ENCODE peak calls at places on chromosomes 2 and 18, in ten cellular contexts. V is CD4-positive, CD25-positive, alpha-beta regulatory T cell; F is heart left ventricle; B is A549; M is tibial nerve; X is lung; R is AG04450; N is Panc1; Y is lower lobe of right lung; W is psoas muscle. A is an unnamed sample.
A peak's percentile ranks its signal among the peaks of the same experiment; 100 is the strongest.

GRCh38 chr2:148645925-148646559 is 1.5 kb downstream of the EPC2 start:
- DNase-seq in V (peak; percentile 92), X (peak; percentile 40), N (no peak), B (peak; percentile 86), Y (no peak), M (no peak), R (peak; percentile 67), F (peak; percentile 30), W (no peak), A (no peak)

GRCh38 chr2:55482186-55482945 is 37.2 kb upstream of the CFAP36 start:
- DNase-seq in R (no peak), N (peak; percentile 5), Y (no peak), M (no peak), W (no peak), V (no peak), F (no peak), B (peak; percentile 71), X (no peak), A (no peak)

GRCh38 chr18:41144444-41144843 is 810.6 kb upstream of the PIK3C3 start:
- DNase-seq in X (no peak), Y (no peak), V (no peak), R (no peak), B (no peak), W (no peak), F (no peak), N (no peak), M (no peak), A (no peak)

GRCh38 chr2:23843051-23843976 is 83.6 kb downstream of the ATAD2B start:
- DNase-seq in R (no peak), V (no peak), F (no peak), B (no peak), N (no peak), Y (no peak), X (no peak), M (no peak), W (no peak), A (no peak)

GRCh38 chr2:83461135-83461534 is 997.9 kb downstream of the SUCLG1 start:
- DNase-seq in B (no peak), V (no peak), F (no peak), M (no peak), Y (no peak), N (no peak), X (no peak), R (no peak), W (no peak), A (no peak)

GRCh38 chr2:121803503-121803902 is 48.1 kb downstream of the TSN start:
- DNase-seq in M (no peak), W (no peak), Y (no peak), F (no peak), V (no peak), X (no peak), B (no peak), N (no peak), R (no peak), A (no peak)

GRCh38 chr2:71513721-71514120 is 60.4 kb downstream of the DYSF start:
- DNase-seq in F (no peak), W (no peak), B (no peak), V (no peak), Y (no peak), X (no peak), M (no peak), N (no peak), R (no peak), A (no peak)

GRCh38 chr2:72148975-72149555 is 1.4 kb upstream of the CYP26B1 start:
- DNase-seq in R (no peak), Y (no peak), F (peak; percentile 56), M (peak; percentile 42), N (no peak), V (no peak), W (peak; percentile 51), X (peak; percentile 28), B (peak; percentile 62), A (no peak)

GRCh38 chr18:80034852-80035406 is 695 bp downstream of the RBFA start:
- DNase-seq in V (no peak), N (no peak), B (no peak), W (no peak), X (no peak), M (no peak), Y (no peak), F (no peak), R (no peak), A (no peak)

GRCh38 chr18:47345996-47346395 is 94.5 kb upstream of the SKOR2 start:
- DNase-seq in W (no peak), M (no peak), Y (no peak), R (no peak), X (no peak), N (no peak), B (no peak), V (no peak), F (no peak), A (no peak)

GRCh38 chr2:232325324-232326273 is 53.0 kb upstream of the ALPP start:
- DNase-seq in F (peak; percentile 49), V (peak; percentile 57), M (no peak), R (peak; percentile 7), W (peak; percentile 69), B (peak; percentile 39), Y (peak; percentile 75), N (no peak), X (peak; percentile 54), A (no peak)

GRCh38 chr2:235021752-235022151 is 69.9 kb downstream of the SH3BP4 start:
- DNase-seq in F (no peak), W (no peak), M (no peak), V (no peak), R (peak; percentile 47), N (peak; percentile 95), X (no peak), Y (no peak), B (peak; percentile 59), A (no peak)
- H3K27ac ChIP-seq in F (no peak overlapping the region), W (no peak overlapping the region), M (no peak overlapping the region), V (no peak overlapping the region), R (peak overlapping the region; percentile 68), N (peak overlapping the region; percentile 29), X (no peak overlapping the region), Y (no peak overlapping the region), B (peak overlapping the region; percentile 81), A (no peak overlapping the region)

DNA sequence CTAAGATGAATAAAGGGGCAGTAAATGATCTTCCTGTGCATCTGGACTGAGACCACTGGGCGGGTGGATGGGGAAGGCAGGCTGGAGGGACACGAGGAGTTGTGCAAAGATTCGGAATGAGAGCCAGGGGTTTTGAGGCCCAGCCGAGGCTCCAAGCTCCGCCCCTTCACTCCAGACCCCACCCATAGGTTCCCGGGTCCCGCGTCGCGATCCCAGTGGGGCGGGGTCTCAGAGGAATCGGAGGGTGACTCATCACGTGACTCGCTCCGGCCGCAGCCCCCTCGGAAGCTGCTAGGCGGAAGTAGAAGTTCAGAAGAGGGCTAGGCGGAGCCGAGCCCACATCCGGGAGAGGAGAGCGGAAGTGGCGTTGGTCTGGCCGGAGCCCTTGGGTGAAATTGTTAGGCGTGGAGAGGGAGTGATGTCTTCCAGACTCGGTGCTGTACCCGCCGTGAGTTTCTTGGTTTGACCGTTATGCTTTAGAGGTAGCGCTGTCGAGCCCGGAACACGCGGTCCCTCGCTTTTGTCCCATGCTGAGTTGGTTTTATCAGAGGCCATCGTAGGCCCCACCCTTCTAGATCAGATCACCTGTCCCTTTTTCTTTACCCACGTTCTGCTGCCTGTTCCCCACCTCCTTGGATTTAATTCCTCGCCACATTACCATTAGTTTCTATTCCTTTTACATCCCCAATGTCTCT is at the start of gene ZNF512:
- DNase-seq in R (peak; percentile 79), W (peak; percentile 91), M (peak; percentile 51), X (peak; percentile 92), B (peak; percentile 96), N (peak; percentile 7), V (peak; percentile 75), Y (peak; percentile 95), F (peak; percentile 88), A (peak; percentile 66)
- H3K9me3 ChIP-seq in R (no peaks in the 10 kb centered on the region), W (peaks cover 16% of the 10 kb centered on the region), M (no peaks in the 10 kb centered on the region), X (peaks cover 3% of the 10 kb centered on the region), B (peaks cover 39% of the 10 kb centered on the region), N (peaks cover 21% of the 10 kb centered on the region), V (no peaks in the 10 kb centered on the region), Y (no peaks in the 10 kb centered on the region), F (no peaks in the 10 kb centered on the region), A (no peaks in the 10 kb centered on the region)

GRCh38 chr2:38515155-38516074 is 87.3 kb downstream of the HNRNPLL start:
- DNase-seq in N (no peak), F (peak; percentile 62), B (no peak), R (no peak), Y (peak; percentile 77), W (peak; percentile 64), V (no peak), X (peak; percentile 84), M (no peak), A (no peak)

GRCh38 chr2:38512211-38512610 is 90.5 kb downstream of the HNRNPLL start:
- DNase-seq in F (no peak), W (no peak), B (no peak), Y (no peak), V (no peak), N (no peak), M (no peak), X (no peak), R (no peak), A (no peak)

GRCh38 chr2:38516122-38516521 is 86.6 kb downstream of the HNRNPLL start:
- DNase-seq in F (no peak), R (no peak), V (no peak), Y (no peak), B (no peak), W (no peak), M (no peak), N (no peak), X (no peak), A (no peak)

GRCh38 chr2:38517284-38517683 is 85.4 kb downstream of the HNRNPLL start:
- DNase-seq in N (no peak), R (no peak), X (no peak), V (no peak), F (no peak), B (no peak), W (no peak), M (no peak), Y (no peak), A (no peak)

DNA sequence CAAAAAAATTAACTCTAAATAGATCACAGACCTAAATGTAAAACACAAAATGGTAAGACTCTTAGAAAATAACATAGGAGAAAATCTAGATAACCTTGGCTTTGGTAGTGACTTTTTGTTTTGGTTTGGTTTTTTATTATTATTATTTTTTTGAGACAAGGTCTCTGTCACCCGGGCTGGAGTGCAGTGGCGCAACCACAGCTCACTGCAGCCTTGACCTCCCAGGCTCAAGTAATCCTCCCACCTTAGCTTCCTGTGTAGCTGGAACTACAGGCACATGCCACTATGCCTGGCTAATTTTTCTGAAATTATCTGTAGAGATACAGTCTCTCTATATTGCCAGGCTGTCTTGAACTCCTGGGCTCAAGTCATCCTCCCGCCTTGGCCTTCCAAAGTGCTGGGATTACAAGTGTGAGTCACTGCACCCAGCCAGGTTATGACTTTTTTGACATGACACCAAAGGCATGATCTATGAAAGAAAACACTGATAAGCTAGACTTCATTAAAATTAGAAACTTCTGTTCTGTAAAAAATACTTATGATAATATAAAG is 88.0 kb downstream of the HNRNPLL start:
- DNase-seq in B (no peak), R (no peak), X (no peak), M (no peak), V (no peak), W (no peak), Y (no peak), N (no peak), F (no peak), A (no peak)
- H3K27ac ChIP-seq in B (no peak overlapping the region), R (no peak overlapping the region), X (no peak overlapping the region), M (no peak overlapping the region), V (no peak overlapping the region), W (peak overlapping the region; percentile 89), Y (peak overlapping the region; percentile 77), N (no peak overlapping the region), F (peak overlapping the region; percentile 84), A (peak overlapping the region; percentile 92)

DNA sequence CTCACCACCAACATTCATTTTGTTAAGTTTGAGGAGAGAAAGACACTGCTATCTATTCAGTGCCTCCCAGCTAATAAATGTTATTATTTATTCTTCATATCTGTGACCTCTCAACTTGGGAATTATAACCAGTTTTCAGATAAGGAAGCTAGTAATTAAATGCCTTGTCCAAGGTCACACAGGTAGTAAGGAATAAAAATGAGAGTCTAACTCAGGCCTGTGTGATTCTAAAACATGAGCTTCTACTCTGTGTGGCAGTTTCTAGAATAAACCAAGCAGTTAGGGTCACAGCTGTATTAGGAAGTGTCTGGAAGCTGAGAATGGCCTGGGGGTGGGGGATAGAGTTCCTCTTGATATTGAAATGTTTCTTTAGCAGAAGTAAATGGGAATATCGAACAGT is 137.8 kb upstream of the LRATD1 start:
- DNase-seq in X (no peak), R (no peak), B (no peak), M (no peak), V (no peak), F (no peak), W (no peak), N (no peak), Y (no peak), A (no peak)
- H3K9me3 ChIP-seq in X (no peaks in the 10 kb centered on the region), R (no peaks in the 10 kb centered on the region), B (no peaks in the 10 kb centered on the region), M (no peaks in the 10 kb centered on the region), V (no peaks in the 10 kb centered on the region), F (no peaks in the 10 kb centered on the region), W (no peaks in the 10 kb centered on the region), N (no peaks in the 10 kb centered on the region), Y (no peaks in the 10 kb centered on the region), A (no peaks in the 10 kb centered on the region)

A was measured in esophagus squamous epithelium.